ENCODE peak calls at places on chromosomes 6 and 20, in ten cellular contexts. F is stomach, B is heart left ventricle, W is body of pancreas, I is transverse colon, V is IMR-90, X is tibial nerve, N is breast epithelium, Q is GM12878, H is right lobe of liver. E is an unnamed sample. For H3K4me1, the result is how much of the 10 kb centered on the place peaks cover.

GRCh38 chr6:26055670-26056582 is 31.3 kb upstream of the HFE start:
- DNase-seq in F (peak), B (peak), W (peak), I (peak), V (peak), X (peak), N (peak), Q (peak), H (peak), E (peak)

GRCh38 chr6:7905416-7905815 is 5.2 kb downstream of the TXNDC5 start:
- DNase-seq in F (no peak), B (no peak), W (no peak), I (no peak), V (peak), X (no peak), N (no peak), Q (no peak), H (no peak), E (no peak)

GRCh38 chr20:645318-646106 is 7.5 kb downstream of the SRXN1 start:
- DNase-seq in F (peak), B (peak), W (peak), I (peak), V (peak), X (peak), N (peak), Q (peak), H (peak), E (peak)

GRCh38 chr20:43849496-43850197 is 65.0 kb upstream of the TOX2 start:
- DNase-seq in F (no peak), B (no peak), W (no peak), I (no peak), V (peak), X (no peak), N (peak), Q (no peak), H (no peak), E (no peak)

GRCh38 chr6:125818225-125818657 is 27.5 kb downstream of the NCOA7 start:
- DNase-seq in F (no peak), B (no peak), W (no peak), I (no peak), V (peak), X (no peak), N (no peak), Q (no peak), H (no peak), E (no peak)

GRCh38 chr20:59830107-59831023 is 103.1 kb downstream of the SYCP2 start:
- DNase-seq in F (no peak), B (no peak), W (no peak), I (no peak), V (no peak), X (no peak), N (no peak), Q (no peak), H (no peak), E (no peak)

GRCh38 chr6:3386374-3386857 is 70.4 kb downstream of the SLC22A23 start:
- DNase-seq in F (peak), B (no peak), W (no peak), I (no peak), V (no peak), X (no peak), N (no peak), Q (no peak), H (no peak), E (no peak)

GRCh38 chr6:142255785-142256184 is 46.0 kb upstream of the ADGRG6 start:
- DNase-seq in F (no peak), B (no peak), W (no peak), I (no peak), V (no peak), X (no peak), N (no peak), Q (no peak), H (no peak), E (no peak)

GRCh38 chr20:21100590-21101452 is 5.3 kb downstream of the LINC00237 start:
- DNase-seq in F (no peak), B (peak), W (no peak), I (no peak), V (peak), X (no peak), N (no peak), Q (no peak), H (peak), E (peak)

GRCh38 chr6:134647861-134648260 is 302.0 kb downstream of the ALDH8A1 start:
- DNase-seq in F (no peak), B (no peak), W (no peak), I (no peak), V (peak), X (no peak), N (no peak), Q (no peak), H (no peak), E (no peak)

GRCh38 chr6:10613693-10614092 is 80.7 kb downstream of the C6orf52 start:
- DNase-seq in F (no peak), B (no peak), W (no peak), I (no peak), V (no peak), X (no peak), N (no peak), Q (no peak), H (no peak), E (no peak)

GRCh38 chr6:16575655-16576054 is 185.6 kb downstream of the ATXN1 start:
- DNase-seq in F (no peak), B (no peak), W (no peak), I (no peak), V (no peak), X (no peak), N (no peak), Q (no peak), H (no peak), E (no peak)

GRCh38 chr6:52286798-52287432 is 2.4 kb upstream of the MCM3 start:
- DNase-seq in F (peak), B (peak), W (peak), I (peak), V (peak), X (peak), N (no peak), Q (no peak), H (peak), E (peak)

GRCh38 chr6:111427341-111428116 is 55.5 kb downstream of the REV3L start:
- DNase-seq in F (no peak), B (no peak), W (no peak), I (no peak), V (peak), X (no peak), N (no peak), Q (peak), H (no peak), E (no peak)

GRCh38 chr6:15770347-15771143 is 107.7 kb upstream of the DTNBP1 start:
- DNase-seq in F (no peak), B (no peak), W (no peak), I (no peak), V (peak), X (no peak), N (no peak), Q (peak), H (no peak), E (no peak)

GRCh38 chr6:111283707-111284106 is 196.4 kb downstream of the SLC16A10 start:
- DNase-seq in F (no peak), B (no peak), W (no peak), I (no peak), V (no peak), X (no peak), N (no peak), Q (no peak), H (no peak), E (no peak)

GRCh38 chr6:4327841-4328240 is 192.5 kb upstream of the ECI2 start:
- DNase-seq in F (no peak), B (no peak), W (no peak), I (no peak), V (no peak), X (no peak), N (no peak), Q (no peak), H (no peak), E (no peak)

GRCh38 chr20:57870597-57871236 is 160.9 kb upstream of the PMEPA1 start:
- DNase-seq in F (no peak), B (no peak), W (no peak), I (no peak), V (no peak), X (no peak), N (no peak), Q (no peak), H (no peak), E (no peak)

GRCh38 chr20:54212871-54213270 is 5.0 kb downstream of the PFDN4 start:
- DNase-seq in F (no peak), B (no peak), W (no peak), I (no peak), V (no peak), X (no peak), N (no peak), Q (no peak), H (no peak), E (no peak)

GRCh38 chr6:165729307-165729936 is 66.4 kb upstream of the PDE10A start:
- DNase-seq in F (peak), B (no peak), W (peak), I (peak), V (peak), X (peak), N (no peak), Q (no peak), H (no peak), E (peak)

GRCh38 chr6:104599821-104600658 is 259.7 kb downstream of the HACE1 start:
- DNase-seq in F (no peak), B (no peak), W (no peak), I (no peak), V (no peak), X (no peak), N (no peak), Q (no peak), H (no peak), E (no peak)

GRCh38 chr6:77430506-77430905 is 32.8 kb downstream of the HTR1B start:
- DNase-seq in F (no peak), B (no peak), W (no peak), I (no peak), V (no peak), X (no peak), N (no peak), Q (no peak), H (no peak), E (no peak)

GRCh38 chr6:20415304-20416062 is 13.8 kb downstream of the E2F3 start:
- DNase-seq in F (no peak), B (no peak), W (no peak), I (no peak), V (no peak), X (no peak), N (no peak), Q (no peak), H (no peak), E (no peak)

GRCh38 chr6:121222656-121223055 is 111.6 kb downstream of the TBC1D32 start:
- DNase-seq in F (no peak), B (no peak), W (no peak), I (no peak), V (peak), X (no peak), N (no peak), Q (no peak), H (no peak), E (no peak)

GRCh38 chr6:79073888-79074287 is 4.2 kb downstream of the PHIP start:
- DNase-seq in F (no peak), B (no peak), W (no peak), I (no peak), V (no peak), X (no peak), N (no peak), Q (no peak), H (no peak), E (no peak)

GRCh38 chr6:101545171-101545570 is 151.7 kb downstream of the GRIK2 start:
- DNase-seq in F (no peak), B (no peak), W (no peak), I (no peak), V (peak), X (no peak), N (no peak), Q (no peak), H (no peak), E (no peak)

GRCh38 chr6:39114395-39114706 is 635 bp downstream of the SAYSD1 start:
- DNase-seq in F (no peak), B (no peak), W (no peak), I (no peak), V (no peak), X (no peak), N (no peak), Q (no peak), H (no peak), E (no peak)

GRCh38 chr20:37764333-37764935 is 70.6 kb downstream of the CTNNBL1 start:
- DNase-seq in F (no peak), B (no peak), W (no peak), I (no peak), V (no peak), X (no peak), N (no peak), Q (no peak), H (no peak), E (no peak)

GRCh38 chr6:125252891-125253290 is 48.9 kb downstream of the HDDC2 start:
- DNase-seq in F (no peak), B (no peak), W (no peak), I (no peak), V (peak), X (no peak), N (no peak), Q (no peak), H (no peak), E (no peak)

GRCh38 chr6:113011389-113011788 is 664.3 kb downstream of the RFPL4B start:
- DNase-seq in F (no peak), B (no peak), W (no peak), I (no peak), V (no peak), X (no peak), N (no peak), Q (no peak), H (no peak), E (no peak)

GRCh38 chr6:155483858-155484257 is 28.2 kb upstream of the NOX3 start:
- DNase-seq in F (no peak), B (no peak), W (no peak), I (no peak), V (peak), X (no peak), N (no peak), Q (no peak), H (no peak), E (no peak)

GRCh38 chr20:3307078-3307477 is 68.1 kb upstream of the SLC4A11 start:
- DNase-seq in F (no peak), B (no peak), W (no peak), I (no peak), V (no peak), X (peak), N (no peak), Q (no peak), H (no peak), E (no peak)

GRCh38 chr20:13486694-13487093 is 152.0 kb downstream of the TASP1 start:
- DNase-seq in F (no peak), B (no peak), W (no peak), I (no peak), V (no peak), X (no peak), N (no peak), Q (no peak), H (no peak), E (no peak)

GRCh38 chr6:83474309-83474708 is 38.0 kb upstream of the PRSS35 start:
- DNase-seq in F (no peak), B (no peak), W (no peak), I (peak), V (peak), X (no peak), N (no peak), Q (no peak), H (peak), E (peak)

GRCh38 chr6:14673201-14673600 is 555.6 kb downstream of the CD83 start:
- DNase-seq in F (no peak), B (no peak), W (no peak), I (no peak), V (peak), X (no peak), N (no peak), Q (no peak), H (no peak), E (no peak)

GRCh38 chr6:42984924-42985475 is 630 bp downstream of the PPP2R5D start:
- DNase-seq in F (no peak), B (peak), W (no peak), I (no peak), V (no peak), X (no peak), N (no peak), Q (no peak), H (peak), E (no peak)
- H3K27ac ChIP-seq in F (peak), B (peak), W (peak), I (peak), V (peak), X (peak), N (peak), Q (peak), H (peak), E (peak)

DNA sequence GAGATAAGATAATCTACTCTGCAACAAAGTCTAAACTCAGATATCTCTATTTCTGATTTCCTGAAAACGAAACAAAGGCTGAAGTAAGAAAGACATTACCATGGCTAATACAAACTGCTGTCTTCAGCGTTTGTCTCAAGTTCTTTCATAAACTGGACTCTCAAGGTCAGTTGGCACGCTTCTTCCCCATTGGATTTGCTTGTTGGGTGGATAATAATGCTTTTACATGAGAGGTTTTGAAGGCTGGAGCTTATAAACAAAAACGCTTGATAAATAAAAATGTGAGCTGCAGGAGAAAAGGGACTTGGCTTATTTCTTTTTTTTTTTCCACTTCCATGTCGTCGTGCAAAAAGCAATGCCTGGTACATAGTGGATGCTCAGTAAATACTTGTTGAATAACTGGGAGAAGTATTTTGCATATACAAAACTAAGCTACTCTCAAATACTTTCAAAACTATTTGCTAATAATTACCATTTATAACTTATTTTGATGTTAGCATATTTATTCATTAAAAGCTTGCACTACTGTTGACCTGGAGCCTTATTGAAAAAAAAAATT is 65.7 kb upstream of the EEF1A1 start:
- DNase-seq in F (no peak), B (no peak), W (peak), I (no peak), V (peak), X (peak), N (no peak), Q (peak), H (no peak), E (no peak)
- TF ChIP-seq POLR2A in F (no peak), B (no peak), W (no peak), I (no peak), V (no peak), X (no peak), N (no peak), Q (no peak), H (no peak), E (no peak)

GRCh38 chr20:50110141-50111047 is 2.6 kb downstream of the UBE2V1 start:
- DNase-seq in F (peak), B (no peak), W (peak), I (peak), V (no peak), X (no peak), N (no peak), Q (peak), H (no peak), E (peak)
- H3K4me1 ChIP-seq in F (half or more), B (half or more), W (half or more), I (half or more), V (under half), X (under half), N (under half), Q (under half), H (under half), E (under half)

GRCh38 chr20:24134930-24135329 is 146.4 kb upstream of the GGTLC1 start:
- DNase-seq in F (no peak), B (no peak), W (no peak), I (no peak), V (no peak), X (no peak), N (no peak), Q (no peak), H (no peak), E (no peak)

GRCh38 chr20:24132246-24132645 is 143.7 kb upstream of the GGTLC1 start:
- DNase-seq in F (no peak), B (no peak), W (no peak), I (no peak), V (no peak), X (no peak), N (no peak), Q (no peak), H (no peak), E (no peak)

GRCh38 chr20:24135786-24136185 is 147.2 kb upstream of the GGTLC1 start:
- DNase-seq in F (no peak), B (no peak), W (no peak), I (no peak), V (no peak), X (no peak), N (no peak), Q (no peak), H (no peak), E (no peak)

GRCh38 chr20:24136659-24137246 is 148.2 kb upstream of the GGTLC1 start:
- DNase-seq in F (no peak), B (no peak), W (no peak), I (no peak), V (no peak), X (no peak), N (no peak), Q (no peak), H (no peak), E (no peak)

GRCh38 chr20:24134284-24134683 is 145.7 kb upstream of the GGTLC1 start:
- DNase-seq in F (no peak), B (no peak), W (peak), I (no peak), V (no peak), X (no peak), N (no peak), Q (no peak), H (no peak), E (no peak)
- H3K27ac ChIP-seq in F (no peak), B (no peak), W (no peak), I (no peak), V (no peak), X (no peak), N (no peak), Q (no peak), H (no peak), E (no peak)

GRCh38 chr20:62381202-62381797 is 5.6 kb upstream of the RPS21 start:
- DNase-seq in F (no peak), B (peak), W (no peak), I (no peak), V (peak), X (no peak), N (no peak), Q (no peak), H (no peak), E (no peak)
- TF ChIP-seq POLR2A in F (no peak), B (no peak), W (no peak), I (no peak), V (no peak), X (no peak), N (no peak), Q (no peak), H (no peak), E (no peak)

DNA sequence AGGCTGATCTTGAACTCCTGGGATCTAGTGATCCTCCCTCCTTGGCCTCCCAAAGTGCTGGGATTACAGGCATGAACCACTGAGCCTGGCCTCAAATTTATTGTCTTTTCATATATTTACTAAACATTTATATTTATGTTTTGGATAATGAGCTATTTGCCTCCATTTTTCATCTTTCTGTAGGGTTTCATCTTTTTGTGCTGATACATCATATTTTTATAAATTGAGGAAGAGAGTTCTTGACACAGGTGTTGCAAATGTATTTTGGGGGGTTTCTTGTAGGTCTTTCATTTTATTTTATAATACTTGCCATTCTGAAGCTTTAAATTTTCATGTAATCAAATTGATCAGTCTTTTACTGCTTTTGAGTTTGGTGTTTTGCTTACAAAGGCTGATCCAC is 72.4 kb downstream of the L3MBTL3 start:
- DNase-seq in F (no peak), B (no peak), W (no peak), I (no peak), V (no peak), X (no peak), N (no peak), Q (no peak), H (no peak), E (no peak)
- H3K4me1 ChIP-seq in F (under half), B (under half), W (under half), I (under half), V (under half), X (under half), N (under half), Q (under half), H (under half), E (under half)

E was measured in Peyer's patch.